ENCODE peak calls at places on chromosome 5, in ten cellular contexts. One of them, this sample, is unnamed.
A peak's percentile ranks its signal among the peaks of the same experiment; 100 is the strongest.

GRCh38 chr5:16666861-16667481 is 50.2 kb upstream of the RETREG1 start:
- DNase-seq in WTC11: no peak
- DNase-seq in psoas muscle: no peak
- DNase-seq in bronchial epithelial cell: no peak
- DNase-seq in PC-3: peak; percentile 50
- DNase-seq in body of pancreas: peak; percentile 61
- DNase-seq in suprapubic skin: no peak
- DNase-seq in AG09309: no peak
- DNase-seq in A549: no peak
- DNase-seq in progenitor cell of endocrine pancreas: no peak
- DNase-seq in this sample: peak; percentile 36

GRCh38 chr5:33892419-33893151 is 795 bp upstream of the ADAMTS12 start:
- DNase-seq in psoas muscle: peak; percentile 50
- DNase-seq in AG09309: peak; percentile 86
- DNase-seq in suprapubic skin: peak; percentile 66
- DNase-seq in bronchial epithelial cell: peak; percentile 9
- DNase-seq in PC-3: peak; percentile 91
- DNase-seq in A549: no peak
- DNase-seq in body of pancreas: peak; percentile 74
- DNase-seq in progenitor cell of endocrine pancreas: no peak
- DNase-seq in WTC11: no peak
- DNase-seq in this sample: peak; percentile 40

GRCh38 chr5:57298295-57298984 is 124.6 kb downstream of the GPBP1 start:
- DNase-seq in body of pancreas: peak; percentile 92
- DNase-seq in bronchial epithelial cell: peak; percentile 77
- DNase-seq in PC-3: peak; percentile 86
- DNase-seq in suprapubic skin: peak; percentile 83
- DNase-seq in WTC11: peak; percentile 85
- DNase-seq in AG09309: peak; percentile 41
- DNase-seq in psoas muscle: peak; percentile 79
- DNase-seq in A549: peak; percentile 55
- DNase-seq in progenitor cell of endocrine pancreas: peak; percentile 81
- DNase-seq in this sample: peak; percentile 89

GRCh38 chr5:38396766-38397165 is 138.4 kb downstream of the EGFLAM start:
- DNase-seq in suprapubic skin: no peak
- DNase-seq in psoas muscle: no peak
- DNase-seq in progenitor cell of endocrine pancreas: no peak
- DNase-seq in bronchial epithelial cell: no peak
- DNase-seq in WTC11: no peak
- DNase-seq in A549: no peak
- DNase-seq in AG09309: no peak
- DNase-seq in body of pancreas: no peak
- DNase-seq in PC-3: no peak
- DNase-seq in this sample: no peak

GRCh38 chr5:90227688-90228087 is 181.9 kb downstream of the CETN3 start:
- DNase-seq in bronchial epithelial cell: no peak
- DNase-seq in progenitor cell of endocrine pancreas: no peak
- DNase-seq in WTC11: no peak
- DNase-seq in PC-3: no peak
- DNase-seq in body of pancreas: no peak
- DNase-seq in suprapubic skin: no peak
- DNase-seq in psoas muscle: no peak
- DNase-seq in A549: no peak
- DNase-seq in AG09309: no peak
- DNase-seq in this sample: no peak

GRCh38 chr5:36357391-36357790 is 55.7 kb upstream of the RANBP3L start:
- DNase-seq in psoas muscle: no peak
- DNase-seq in body of pancreas: no peak
- DNase-seq in bronchial epithelial cell: no peak
- DNase-seq in PC-3: no peak
- DNase-seq in progenitor cell of endocrine pancreas: no peak
- DNase-seq in A549: no peak
- DNase-seq in WTC11: no peak
- DNase-seq in suprapubic skin: no peak
- DNase-seq in AG09309: peak; percentile 48
- DNase-seq in this sample: no peak

GRCh38 chr5:79699766-79700400 is 10.2 kb downstream of the CMYA5 start:
- DNase-seq in progenitor cell of endocrine pancreas: no peak
- DNase-seq in PC-3: peak; percentile 15
- DNase-seq in bronchial epithelial cell: no peak
- DNase-seq in body of pancreas: no peak
- DNase-seq in AG09309: no peak
- DNase-seq in WTC11: no peak
- DNase-seq in psoas muscle: no peak
- DNase-seq in suprapubic skin: no peak
- DNase-seq in A549: no peak
- DNase-seq in this sample: no peak

GRCh38 chr5:104223885-104224773 is 661.5 kb upstream of the NUDT12 start:
- DNase-seq in AG09309: no peak
- DNase-seq in A549: no peak
- DNase-seq in body of pancreas: no peak
- DNase-seq in progenitor cell of endocrine pancreas: no peak
- DNase-seq in PC-3: no peak
- DNase-seq in suprapubic skin: no peak
- DNase-seq in bronchial epithelial cell: no peak
- DNase-seq in psoas muscle: peak; percentile 27
- DNase-seq in WTC11: no peak
- DNase-seq in this sample: no peak

GRCh38 chr5:170738840-170739239 is 44.7 kb upstream of the GABRP start:
- DNase-seq in psoas muscle: no peak
- DNase-seq in suprapubic skin: no peak
- DNase-seq in progenitor cell of endocrine pancreas: no peak
- DNase-seq in PC-3: no peak
- DNase-seq in A549: no peak
- DNase-seq in AG09309: no peak
- DNase-seq in WTC11: no peak
- DNase-seq in bronchial epithelial cell: no peak
- DNase-seq in body of pancreas: peak; percentile 58
- DNase-seq in this sample: no peak

GRCh38 chr5:136311999-136312398 is 53.3 kb downstream of the TRPC7 start:
- DNase-seq in bronchial epithelial cell: no peak
- DNase-seq in A549: no peak
- DNase-seq in WTC11: peak; percentile 31
- DNase-seq in body of pancreas: no peak
- DNase-seq in progenitor cell of endocrine pancreas: no peak
- DNase-seq in AG09309: no peak
- DNase-seq in psoas muscle: no peak
- DNase-seq in PC-3: no peak
- DNase-seq in suprapubic skin: no peak
- DNase-seq in this sample: peak; percentile 34

GRCh38 chr5:117204404-117204803 is 629.8 kb upstream of the SEMA6A start:
- DNase-seq in PC-3: no peak
- DNase-seq in psoas muscle: no peak
- DNase-seq in suprapubic skin: no peak
- DNase-seq in A549: no peak
- DNase-seq in WTC11: no peak
- DNase-seq in bronchial epithelial cell: no peak
- DNase-seq in body of pancreas: peak; percentile 14
- DNase-seq in AG09309: no peak
- DNase-seq in progenitor cell of endocrine pancreas: no peak
- DNase-seq in this sample: no peak

DNA sequence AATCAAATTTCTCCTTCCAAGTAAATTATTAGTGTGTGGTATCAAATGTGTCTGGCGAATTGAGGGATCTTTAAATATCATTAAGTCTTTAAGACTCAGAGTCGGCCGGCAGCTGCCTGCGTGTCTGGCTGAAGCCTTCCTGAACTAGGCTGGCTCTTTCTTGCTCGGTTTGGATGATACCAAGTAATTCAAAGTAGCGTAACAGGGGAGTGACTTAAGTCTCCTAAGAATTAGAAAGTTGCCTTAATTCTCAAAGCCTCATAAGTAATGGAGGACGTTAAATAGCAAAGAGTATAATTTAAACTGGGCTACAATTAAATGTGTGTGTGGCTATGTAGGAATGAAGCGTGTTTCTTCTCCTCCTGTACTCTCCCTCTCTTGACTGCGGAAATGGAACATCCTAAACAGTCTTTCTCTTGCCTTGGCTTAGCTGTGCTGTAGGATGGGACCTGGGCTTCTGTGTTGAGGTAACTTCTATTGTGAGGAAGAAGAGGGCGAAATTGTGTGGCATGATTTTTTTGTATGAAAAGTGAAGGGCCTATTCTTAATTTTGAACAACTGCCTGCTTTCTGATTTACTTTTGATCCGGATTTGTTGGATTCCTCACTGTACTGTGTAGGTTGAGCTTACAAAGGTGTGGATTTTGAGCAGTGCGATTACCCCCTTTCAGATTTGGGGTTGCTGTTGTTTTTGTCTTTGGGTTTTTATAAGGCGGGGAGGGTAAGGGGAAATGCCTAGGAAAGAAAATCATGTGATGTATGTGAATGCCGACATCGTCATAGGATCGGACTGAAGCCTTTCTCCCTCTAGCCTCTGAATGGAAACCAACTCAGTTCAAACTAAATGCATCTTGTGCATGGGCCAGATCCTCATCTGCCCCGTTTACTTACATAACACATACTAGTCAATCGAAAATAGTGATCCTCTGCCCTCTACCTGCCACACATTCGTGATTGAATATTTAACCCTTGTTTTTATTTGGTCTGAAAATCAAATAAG is 29.9 kb downstream of the CPEB4 start:
- DNase-seq in bronchial epithelial cell: peak; percentile 84
- DNase-seq in suprapubic skin: no peak
- DNase-seq in psoas muscle: peak; percentile 66
- DNase-seq in progenitor cell of endocrine pancreas: peak; percentile 13
- DNase-seq in body of pancreas: peak; percentile 41
- DNase-seq in A549: peak; percentile 83
- DNase-seq in AG09309: peak; percentile 68
- DNase-seq in WTC11: peak; percentile 42
- DNase-seq in PC-3: peak; percentile 87
- DNase-seq in this sample: peak; percentile 94
- TF ChIP-seq CTCF in bronchial epithelial cell: no peak
- TF ChIP-seq CTCF in suprapubic skin: no peak
- TF ChIP-seq CTCF in psoas muscle: no peak
- TF ChIP-seq CTCF in progenitor cell of endocrine pancreas: no peak
- TF ChIP-seq CTCF in body of pancreas: no peak
- TF ChIP-seq CTCF in A549: no peak
- TF ChIP-seq CTCF in AG09309: no peak
- TF ChIP-seq CTCF in WTC11: no peak
- TF ChIP-seq CTCF in PC-3: peak; percentile 32
- TF ChIP-seq CTCF in this sample: no peak

GRCh38 chr5:145104106-145104505 is 731.0 kb downstream of the PRELID2 start:
- DNase-seq in PC-3: no peak
- DNase-seq in progenitor cell of endocrine pancreas: no peak
- DNase-seq in suprapubic skin: no peak
- DNase-seq in psoas muscle: no peak
- DNase-seq in WTC11: no peak
- DNase-seq in body of pancreas: no peak
- DNase-seq in bronchial epithelial cell: no peak
- DNase-seq in AG09309: no peak
- DNase-seq in A549: no peak
- DNase-seq in this sample: no peak

DNA sequence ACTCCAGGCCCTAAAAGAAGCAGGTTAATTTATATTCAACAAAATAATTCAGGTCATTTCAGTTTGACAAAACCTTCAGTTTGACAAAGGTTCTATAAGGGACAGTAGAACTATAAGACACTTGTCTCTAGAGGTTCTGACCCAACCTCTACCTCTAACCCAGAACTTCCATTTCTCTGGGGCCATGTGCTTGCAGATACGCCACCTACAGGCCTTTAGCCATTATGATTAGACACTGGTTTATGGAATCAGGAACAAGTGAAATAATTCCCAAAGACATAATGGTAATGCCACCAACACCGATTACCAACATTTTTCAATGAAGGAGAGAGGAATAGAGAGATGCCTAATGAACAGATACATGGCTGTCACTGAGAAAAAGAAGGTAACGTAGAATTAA is 733.9 kb downstream of the PRELID2 start:
- DNase-seq in body of pancreas: no peak
- DNase-seq in PC-3: peak; percentile 2
- DNase-seq in WTC11: no peak
- DNase-seq in suprapubic skin: no peak
- DNase-seq in AG09309: no peak
- DNase-seq in progenitor cell of endocrine pancreas: no peak
- DNase-seq in psoas muscle: no peak
- DNase-seq in bronchial epithelial cell: peak; percentile 1
- DNase-seq in A549: peak; percentile 2
- DNase-seq in this sample: peak; percentile 34
- TF ChIP-seq CTCF in body of pancreas: peak; percentile 36
- TF ChIP-seq CTCF in PC-3: peak; percentile 49
- TF ChIP-seq CTCF in WTC11: peak; percentile 58
- TF ChIP-seq CTCF in suprapubic skin: no peak
- TF ChIP-seq CTCF in AG09309: peak; percentile 21
- TF ChIP-seq CTCF in progenitor cell of endocrine pancreas: peak; percentile 37
- TF ChIP-seq CTCF in psoas muscle: no peak
- TF ChIP-seq CTCF in bronchial epithelial cell: peak; percentile 23
- TF ChIP-seq CTCF in A549: no peak
- TF ChIP-seq CTCF in this sample: peak; percentile 55

GRCh38 chr5:121634946-121635345 is 216.7 kb upstream of the FTMT start:
- DNase-seq in suprapubic skin: no peak
- DNase-seq in PC-3: no peak
- DNase-seq in progenitor cell of endocrine pancreas: no peak
- DNase-seq in body of pancreas: no peak
- DNase-seq in psoas muscle: no peak
- DNase-seq in A549: no peak
- DNase-seq in bronchial epithelial cell: no peak
- DNase-seq in AG09309: no peak
- DNase-seq in WTC11: no peak
- DNase-seq in this sample: peak; percentile 14

GRCh38 chr5:121628783-121629182 is 222.9 kb upstream of the FTMT start:
- DNase-seq in A549: no peak
- DNase-seq in progenitor cell of endocrine pancreas: no peak
- DNase-seq in psoas muscle: no peak
- DNase-seq in suprapubic skin: no peak
- DNase-seq in bronchial epithelial cell: peak; percentile 20
- DNase-seq in body of pancreas: no peak
- DNase-seq in PC-3: no peak
- DNase-seq in AG09309: no peak
- DNase-seq in WTC11: no peak
- DNase-seq in this sample: peak; percentile 76

DNA sequence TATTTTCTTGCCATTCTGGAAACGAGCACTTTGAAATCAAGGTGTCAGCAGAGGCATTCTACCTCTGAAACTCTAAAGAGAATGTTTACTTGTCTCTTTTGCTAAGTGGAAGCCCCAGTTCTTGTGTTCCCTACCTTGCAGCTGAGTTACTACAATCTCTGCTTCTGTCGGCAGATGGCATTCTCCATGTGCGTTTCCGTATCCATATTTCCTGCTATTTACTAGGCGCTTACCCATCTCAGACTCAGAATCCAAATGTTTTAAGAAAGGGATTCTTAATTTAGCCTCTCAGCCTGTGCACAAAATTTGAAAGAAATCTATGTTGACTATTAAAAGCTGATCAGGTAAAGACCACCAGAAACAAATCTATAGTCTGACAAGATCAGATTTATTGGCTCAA is 221.3 kb upstream of the FTMT start:
- DNase-seq in WTC11: no peak
- DNase-seq in A549: no peak
- DNase-seq in psoas muscle: no peak
- DNase-seq in body of pancreas: no peak
- DNase-seq in AG09309: no peak
- DNase-seq in PC-3: peak; percentile 36
- DNase-seq in progenitor cell of endocrine pancreas: no peak
- DNase-seq in bronchial epithelial cell: peak; percentile 27
- DNase-seq in suprapubic skin: no peak
- DNase-seq in this sample: peak; percentile 51
- TF ChIP-seq CTCF in WTC11: no peak
- TF ChIP-seq CTCF in A549: peak; percentile 24
- TF ChIP-seq CTCF in psoas muscle: peak; percentile 32
- TF ChIP-seq CTCF in body of pancreas: no peak
- TF ChIP-seq CTCF in AG09309: peak; percentile 46
- TF ChIP-seq CTCF in PC-3: peak; percentile 50
- TF ChIP-seq CTCF in progenitor cell of endocrine pancreas: no peak
- TF ChIP-seq CTCF in bronchial epithelial cell: peak; percentile 35
- TF ChIP-seq CTCF in suprapubic skin: peak; percentile 10
- TF ChIP-seq CTCF in this sample: peak; percentile 36

GRCh38 chr5:155594270-155594669 is 580.7 kb downstream of the KIF4B start:
- DNase-seq in psoas muscle: no peak
- DNase-seq in progenitor cell of endocrine pancreas: no peak
- DNase-seq in bronchial epithelial cell: no peak
- DNase-seq in PC-3: no peak
- DNase-seq in AG09309: no peak
- DNase-seq in A549: no peak
- DNase-seq in WTC11: no peak
- DNase-seq in body of pancreas: no peak
- DNase-seq in suprapubic skin: no peak
- DNase-seq in this sample: no peak
- TF ChIP-seq CTCF in psoas muscle: no peak
- TF ChIP-seq CTCF in progenitor cell of endocrine pancreas: no peak
- TF ChIP-seq CTCF in bronchial epithelial cell: no peak
- TF ChIP-seq CTCF in PC-3: no peak
- TF ChIP-seq CTCF in AG09309: no peak
- TF ChIP-seq CTCF in A549: no peak
- TF ChIP-seq CTCF in WTC11: peak; percentile 24
- TF ChIP-seq CTCF in body of pancreas: no peak
- TF ChIP-seq CTCF in suprapubic skin: no peak
- TF ChIP-seq CTCF in this sample: no peak